ENCODE peak calls at places on chromosomes 16 and 17, in nine cellular contexts. B is DMS 273 treated with DMSO at 0.1 percent for 48 hours; Z is HCEC 1CT; Q is NB4; V is CD4-positive, alpha-beta T cell; I is CD8-positive, alpha-beta T cell; P is activated T-cell treated with anti-CD3 and anti-CD28 coated beads, Interleukin-2, amount 50 U/mL, for 72 hours; E is cardiac muscle cell; J is activated naive CD8-positive, alpha-beta T cell treated with anti-CD3 and anti-CD28 coated beads, Interleukin-2, amount 50 U/mL, for 24 hours. T is an unnamed sample.

GRCh38 chr17:79619636-79620206 is 8.9 kb upstream of the RBFOX3 start:
- DNase-seq in B (no peak), P (no peak), I (no peak), E (no peak), J (no peak), Q (no peak), Z (no peak), V (no peak), T (peak)

GRCh38 chr16:75262104-75262799 is 10.8 kb upstream of the BCAR1 start:
- DNase-seq in J (no peak), V (no peak), I (no peak), Q (no peak), P (no peak), B (no peak), Z (no peak), E (peak), T (peak)

GRCh38 chr17:83091257-83092141 is 12.1 kb downstream of the METRNL start:
- DNase-seq in V (no peak), Q (no peak), I (no peak), J (no peak), Z (no peak), B (no peak), E (no peak), P (no peak), T (peak)

GRCh38 chr16:61587526-61587925 is 448.7 kb downstream of the CDH8 start:
- DNase-seq in I (no peak), J (no peak), Q (no peak), E (no peak), Z (no peak), P (no peak), B (no peak), V (no peak), T (no peak)

GRCh38 chr16:83136924-83137323 is 510.2 kb downstream of the CDH13 start:
- DNase-seq in Z (no peak), P (no peak), V (no peak), Q (no peak), I (no peak), B (no peak), J (no peak), E (no peak), T (no peak)

GRCh38 chr16:69889295-69889964 is 61.7 kb upstream of the CLEC18A start:
- DNase-seq in B (no peak), E (no peak), P (peak), V (no peak), Q (no peak), I (no peak), Z (no peak), J (peak), T (no peak)

GRCh38 chr16:69417537-69418199 is 6.8 kb upstream of the CYB5B start:
- DNase-seq in B (no peak), Q (no peak), I (no peak), E (peak), J (no peak), Z (peak), P (no peak), V (no peak), T (no peak)

GRCh38 chr17:35807371-35808144 is 1.7 kb upstream of the TAF15 start:
- DNase-seq in Z (peak), J (no peak), V (no peak), P (no peak), E (peak), Q (no peak), I (no peak), B (no peak), T (no peak)

GRCh38 chr16:74564451-74564984 is 42.4 kb downstream of the GLG1 start:
- DNase-seq in Z (no peak), P (no peak), J (no peak), B (no peak), I (no peak), V (no peak), E (no peak), Q (no peak), T (no peak)

GRCh38 chr17:59439711-59440110 is 108.3 kb downstream of the YPEL2 start:
- DNase-seq in Z (no peak), J (no peak), I (no peak), Q (no peak), P (no peak), B (no peak), V (no peak), E (no peak), T (no peak)

T was measured in Caco-2.